ENCODE peak calls at places on chromosome 17, in four cellular contexts. A is AG09309; F is activated T-helper 9 cell treated with anti-CD3 and anti-CD28 coated beads, Interleukin-2, amount 50 U/mL, for 16 hours; H is CD4-positive, alpha-beta T cell. W is an unnamed sample.

GRCh38 chr17:11583306-11583992 is 14.8 kb upstream of the DNAH9 start:
- DNase-seq in A (no peak), H (no peak), F (no peak), W (no peak)

GRCh38 chr17:41667280-41668008 is 21.2 kb upstream of the EIF1 start:
- DNase-seq in H (no peak), A (no peak), F (no peak), W (no peak)

GRCh38 chr17:34110315-34110714 is 144.8 kb upstream of the CCL2 start:
- DNase-seq in F (no peak), H (no peak), A (no peak), W (no peak)

GRCh38 chr17:63446981-63447687 is 1.0 kb upstream of the CYB561 start:
- DNase-seq in A (no peak), H (peak), F (peak), W (peak)

GRCh38 chr17:30095507-30096244 is 20.9 kb upstream of the NSRP1 start:
- DNase-seq in H (no peak), F (no peak), A (peak), W (no peak)

GRCh38 chr17:64385187-64386083 is 5.2 kb downstream of the PECAM1 start:
- DNase-seq in F (no peak), A (peak), H (no peak), W (peak)

GRCh38 chr17:45973943-45974859 is 24.8 kb upstream of the STH start:
- DNase-seq in H (no peak), A (no peak), F (no peak), W (no peak)

GRCh38 chr17:33522623-33523022 is 229.5 kb upstream of the ASIC2 start:
- DNase-seq in A (no peak), F (no peak), H (no peak), W (no peak)

GRCh38 chr17:47883589-47884426 is 12.2 kb upstream of the SP2 start:
- DNase-seq in F (no peak), H (no peak), A (no peak), W (no peak)

GRCh38 chr17:48173191-48173590 is 65.6 kb downstream of the SNX11 start:
- DNase-seq in H (no peak), A (no peak), F (no peak), W (no peak)

GRCh38 chr17:15154618-15155017 is 110.5 kb downstream of the PMP22 start:
- DNase-seq in F (no peak), A (peak), H (no peak), W (no peak)

GRCh38 chr17:76331083-76331482 is 22.6 kb downstream of the PRPSAP1 start:
- DNase-seq in A (no peak), F (no peak), H (no peak), W (no peak)

GRCh38 chr17:74732042-74732846 is 4.8 kb upstream of the RAB37 start:
- DNase-seq in F (no peak), A (no peak), H (no peak), W (no peak)

GRCh38 chr17:76872221-76872873 is 4.1 kb downstream of the MGAT5B start:
- DNase-seq in F (no peak), H (no peak), A (peak), W (no peak)

GRCh38 chr17:40422990-40423611 is 5.4 kb upstream of the TOP2A start:
- DNase-seq in F (no peak), A (no peak), H (no peak), W (no peak)

GRCh38 chr17:7932483-7932891 is 481 bp downstream of the CNTROB start:
- DNase-seq in F (no peak), A (no peak), H (no peak), W (no peak)

GRCh38 chr17:14340968-14341412 is 40.1 kb downstream of the HS3ST3B1 start:
- DNase-seq in A (no peak), H (no peak), F (no peak), W (no peak)

GRCh38 chr17:841313-841712 is 59.2 kb downstream of the MRM3 start:
- DNase-seq in H (no peak), A (no peak), F (no peak), W (no peak)

W was measured in T-helper 1 cell.